ENCODE peak calls at places on chromosomes 12 and 14, in ten cellular contexts. One of them, this sample, is unnamed.

GRCh38 chr14:104138891-104139459 is 588 bp downstream of the KIF26A start:
- DNase-seq in pancreas: peak
- DNase-seq in GM10248: no peak
- DNase-seq in AG08396: no peak
- DNase-seq in HS-27A: no peak
- DNase-seq in adipocyte: no peak
- DNase-seq in activated T-cell treated with anti-CD3 and anti-CD28 coated beads, Interleukin-2, amount 50 U/mL, for 1 hour: no peak
- DNase-seq in NCI-H1105 treated with DMSO at 0.1 percent for 48 hours: no peak
- DNase-seq in iris pigment epithelial cell: no peak
- DNase-seq in stimulated activated CD4-positive, alpha-beta T cell treated with anti-CD3 and anti-CD28 coated beads, Interleukin-1b, Interleukin-23, amount 100 ng/mL, for 24 hours: no peak
- DNase-seq in this sample: no peak

GRCh38 chr14:96255501-96256366 is at the start of gene BDKRB1:
- DNase-seq in pancreas: no peak
- DNase-seq in GM10248: no peak
- DNase-seq in AG08396: peak
- DNase-seq in HS-27A: no peak
- DNase-seq in adipocyte: peak
- DNase-seq in activated T-cell treated with anti-CD3 and anti-CD28 coated beads, Interleukin-2, amount 50 U/mL, for 1 hour: no peak
- DNase-seq in NCI-H1105 treated with DMSO at 0.1 percent for 48 hours: no peak
- DNase-seq in iris pigment epithelial cell: peak
- DNase-seq in stimulated activated CD4-positive, alpha-beta T cell treated with anti-CD3 and anti-CD28 coated beads, Interleukin-1b, Interleukin-23, amount 100 ng/mL, for 24 hours: no peak
- DNase-seq in this sample: no peak

GRCh38 chr14:81353691-81354323 is 46.3 kb downstream of the STON2 start:
- DNase-seq in pancreas: no peak
- DNase-seq in GM10248: no peak
- DNase-seq in AG08396: no peak
- DNase-seq in HS-27A: no peak
- DNase-seq in adipocyte: no peak
- DNase-seq in activated T-cell treated with anti-CD3 and anti-CD28 coated beads, Interleukin-2, amount 50 U/mL, for 1 hour: no peak
- DNase-seq in NCI-H1105 treated with DMSO at 0.1 percent for 48 hours: no peak
- DNase-seq in iris pigment epithelial cell: no peak
- DNase-seq in stimulated activated CD4-positive, alpha-beta T cell treated with anti-CD3 and anti-CD28 coated beads, Interleukin-1b, Interleukin-23, amount 100 ng/mL, for 24 hours: no peak
- DNase-seq in this sample: no peak

GRCh38 chr12:89544730-89545184 is 18.9 kb upstream of the POC1B start:
- DNase-seq in pancreas: peak
- DNase-seq in GM10248: no peak
- DNase-seq in AG08396: no peak
- DNase-seq in HS-27A: no peak
- DNase-seq in adipocyte: peak
- DNase-seq in activated T-cell treated with anti-CD3 and anti-CD28 coated beads, Interleukin-2, amount 50 U/mL, for 1 hour: no peak
- DNase-seq in NCI-H1105 treated with DMSO at 0.1 percent for 48 hours: peak
- DNase-seq in iris pigment epithelial cell: peak
- DNase-seq in stimulated activated CD4-positive, alpha-beta T cell treated with anti-CD3 and anti-CD28 coated beads, Interleukin-1b, Interleukin-23, amount 100 ng/mL, for 24 hours: no peak
- DNase-seq in this sample: no peak

GRCh38 chr14:94550041-94550440 is 11.2 kb upstream of the SERPINA4 start:
- DNase-seq in pancreas: no peak
- DNase-seq in GM10248: no peak
- DNase-seq in AG08396: no peak
- DNase-seq in HS-27A: no peak
- DNase-seq in adipocyte: no peak
- DNase-seq in activated T-cell treated with anti-CD3 and anti-CD28 coated beads, Interleukin-2, amount 50 U/mL, for 1 hour: no peak
- DNase-seq in NCI-H1105 treated with DMSO at 0.1 percent for 48 hours: no peak
- DNase-seq in iris pigment epithelial cell: no peak
- DNase-seq in stimulated activated CD4-positive, alpha-beta T cell treated with anti-CD3 and anti-CD28 coated beads, Interleukin-1b, Interleukin-23, amount 100 ng/mL, for 24 hours: no peak
- DNase-seq in this sample: no peak

GRCh38 chr12:51517800-51518199 is 73.2 kb upstream of the SCN8A start:
- DNase-seq in pancreas: no peak
- DNase-seq in GM10248: no peak
- DNase-seq in AG08396: no peak
- DNase-seq in HS-27A: no peak
- DNase-seq in adipocyte: no peak
- DNase-seq in activated T-cell treated with anti-CD3 and anti-CD28 coated beads, Interleukin-2, amount 50 U/mL, for 1 hour: no peak
- DNase-seq in NCI-H1105 treated with DMSO at 0.1 percent for 48 hours: no peak
- DNase-seq in iris pigment epithelial cell: no peak
- DNase-seq in stimulated activated CD4-positive, alpha-beta T cell treated with anti-CD3 and anti-CD28 coated beads, Interleukin-1b, Interleukin-23, amount 100 ng/mL, for 24 hours: no peak
- DNase-seq in this sample: peak

GRCh38 chr12:83850531-83850930 is 1062.1 kb downstream of the SLC6A15 start:
- DNase-seq in pancreas: no peak
- DNase-seq in GM10248: no peak
- DNase-seq in AG08396: no peak
- DNase-seq in HS-27A: no peak
- DNase-seq in adipocyte: no peak
- DNase-seq in activated T-cell treated with anti-CD3 and anti-CD28 coated beads, Interleukin-2, amount 50 U/mL, for 1 hour: no peak
- DNase-seq in NCI-H1105 treated with DMSO at 0.1 percent for 48 hours: no peak
- DNase-seq in iris pigment epithelial cell: no peak
- DNase-seq in stimulated activated CD4-positive, alpha-beta T cell treated with anti-CD3 and anti-CD28 coated beads, Interleukin-1b, Interleukin-23, amount 100 ng/mL, for 24 hours: no peak
- DNase-seq in this sample: no peak

GRCh38 chr14:24069411-24069735 is 2.0 kb upstream of the CPNE6 start:
- DNase-seq in pancreas: peak
- DNase-seq in GM10248: no peak
- DNase-seq in AG08396: no peak
- DNase-seq in HS-27A: no peak
- DNase-seq in adipocyte: no peak
- DNase-seq in activated T-cell treated with anti-CD3 and anti-CD28 coated beads, Interleukin-2, amount 50 U/mL, for 1 hour: no peak
- DNase-seq in NCI-H1105 treated with DMSO at 0.1 percent for 48 hours: no peak
- DNase-seq in iris pigment epithelial cell: no peak
- DNase-seq in stimulated activated CD4-positive, alpha-beta T cell treated with anti-CD3 and anti-CD28 coated beads, Interleukin-1b, Interleukin-23, amount 100 ng/mL, for 24 hours: no peak
- DNase-seq in this sample: no peak

GRCh38 chr14:42111355-42111754 is 504.7 kb downstream of the LRFN5 start:
- DNase-seq in pancreas: no peak
- DNase-seq in GM10248: no peak
- DNase-seq in AG08396: no peak
- DNase-seq in HS-27A: no peak
- DNase-seq in adipocyte: no peak
- DNase-seq in activated T-cell treated with anti-CD3 and anti-CD28 coated beads, Interleukin-2, amount 50 U/mL, for 1 hour: no peak
- DNase-seq in NCI-H1105 treated with DMSO at 0.1 percent for 48 hours: no peak
- DNase-seq in iris pigment epithelial cell: no peak
- DNase-seq in stimulated activated CD4-positive, alpha-beta T cell treated with anti-CD3 and anti-CD28 coated beads, Interleukin-1b, Interleukin-23, amount 100 ng/mL, for 24 hours: no peak
- DNase-seq in this sample: no peak

GRCh38 chr12:6167327-6168280 is 32.6 kb upstream of the CD9 start:
- DNase-seq in pancreas: no peak
- DNase-seq in GM10248: peak
- DNase-seq in AG08396: peak
- DNase-seq in HS-27A: peak
- DNase-seq in adipocyte: peak
- DNase-seq in activated T-cell treated with anti-CD3 and anti-CD28 coated beads, Interleukin-2, amount 50 U/mL, for 1 hour: peak
- DNase-seq in NCI-H1105 treated with DMSO at 0.1 percent for 48 hours: no peak
- DNase-seq in iris pigment epithelial cell: peak
- DNase-seq in stimulated activated CD4-positive, alpha-beta T cell treated with anti-CD3 and anti-CD28 coated beads, Interleukin-1b, Interleukin-23, amount 100 ng/mL, for 24 hours: peak
- DNase-seq in this sample: no peak

GRCh38 chr14:55430024-55430690 is 10.3 kb downstream of the TBPL2 start:
- DNase-seq in pancreas: no peak
- DNase-seq in GM10248: peak
- DNase-seq in AG08396: peak
- DNase-seq in HS-27A: no peak
- DNase-seq in adipocyte: peak
- DNase-seq in activated T-cell treated with anti-CD3 and anti-CD28 coated beads, Interleukin-2, amount 50 U/mL, for 1 hour: no peak
- DNase-seq in NCI-H1105 treated with DMSO at 0.1 percent for 48 hours: peak
- DNase-seq in iris pigment epithelial cell: peak
- DNase-seq in stimulated activated CD4-positive, alpha-beta T cell treated with anti-CD3 and anti-CD28 coated beads, Interleukin-1b, Interleukin-23, amount 100 ng/mL, for 24 hours: no peak
- DNase-seq in this sample: peak